ENCODE peak calls at places on chromosomes 5 and 9, in ten cellular contexts. N is AG10803, W is lung, C is NCI-H2029, P is left lung, L is T-helper 2 cell, K is amniotic stem cell, U is RPMI7951, E is iPS DF 19.7, D is left cardiac atrium. Z is an unnamed sample.

GRCh38 chr5:103037673-103038455 is 82.1 kb downstream of the GIN1 start:
- DNase-seq in E (no peak), W (no peak), P (no peak), D (no peak), N (no peak), C (no peak), L (no peak), U (peak), K (no peak), Z (no peak)

GRCh38 chr5:141758316-141758965 is 76.4 kb upstream of the ARAP3 start:
- DNase-seq in C (no peak), N (no peak), P (no peak), U (no peak), W (no peak), E (no peak), D (no peak), L (no peak), K (no peak), Z (no peak)

GRCh38 chr5:179530069-179530998 is 20.0 kb upstream of the RUFY1 start:
- DNase-seq in D (peak), N (peak), L (peak), K (no peak), E (no peak), C (no peak), W (peak), P (peak), U (peak), Z (peak)

GRCh38 chr9:87796232-87796631 is 70.3 kb downstream of the CTSL start:
- DNase-seq in D (no peak), U (no peak), W (no peak), N (no peak), L (no peak), C (no peak), P (no peak), K (no peak), E (no peak), Z (no peak)

GRCh38 chr5:68464424-68464823 is 248.9 kb downstream of the PIK3R1 start:
- DNase-seq in P (no peak), N (peak), K (no peak), W (no peak), D (no peak), E (no peak), C (no peak), L (no peak), U (peak), Z (no peak)

GRCh38 chr5:98773214-98773463 is 324 bp upstream of the RGMB start:
- DNase-seq in P (no peak), W (no peak), L (no peak), K (no peak), D (no peak), C (no peak), U (no peak), N (no peak), E (no peak), Z (no peak)

GRCh38 chr9:84851935-84852585 is 182.5 kb downstream of the NTRK2 start:
- DNase-seq in P (no peak), E (peak), C (no peak), U (peak), L (no peak), W (peak), D (peak), N (peak), K (no peak), Z (no peak)

GRCh38 chr5:140764177-140765020 is 21.5 kb upstream of the PCDHA1 start:
- DNase-seq in L (no peak), U (peak), K (no peak), D (no peak), P (no peak), C (no peak), E (no peak), W (no peak), N (no peak), Z (no peak)

GRCh38 chr9:4821133-4821532 is 28.4 kb downstream of the RCL1 start:
- DNase-seq in C (no peak), P (no peak), N (no peak), U (no peak), L (no peak), D (no peak), W (no peak), E (no peak), K (no peak), Z (no peak)

GRCh38 chr5:103860327-103860726 is 297.7 kb upstream of the NUDT12 start:
- DNase-seq in K (no peak), C (no peak), U (no peak), L (no peak), N (no peak), P (no peak), D (no peak), W (no peak), E (no peak), Z (no peak)

GRCh38 chr5:169029661-169030274 is 271.2 kb downstream of the SLIT3 start:
- DNase-seq in C (no peak), N (peak), E (no peak), L (no peak), P (no peak), K (no peak), U (no peak), D (no peak), W (no peak), Z (no peak)

GRCh38 chr5:5421149-5421960 is 1.1 kb upstream of the ICE1 start:
- DNase-seq in E (no peak), C (peak), D (no peak), N (peak), P (no peak), W (no peak), K (no peak), L (peak), U (no peak), Z (peak)

GRCh38 chr5:7795311-7795710 is 55.6 kb downstream of the CFAP90 start:
- DNase-seq in C (no peak), W (no peak), N (no peak), E (no peak), K (no peak), D (no peak), P (no peak), U (no peak), L (no peak), Z (no peak)

GRCh38 chr5:137822158-137822764 is 45.4 kb upstream of the MYOT start:
- DNase-seq in L (no peak), U (peak), C (no peak), W (no peak), E (peak), P (no peak), D (peak), N (peak), K (no peak), Z (peak)

GRCh38 chr5:158769702-158770101 is 330.0 kb downstream of the EBF1 start:
- DNase-seq in K (no peak), C (no peak), D (no peak), N (peak), W (no peak), P (no peak), E (no peak), L (no peak), U (no peak), Z (no peak)

GRCh38 chr9:121299467-121300282 is 31.7 kb downstream of the GSN start:
- DNase-seq in L (no peak), E (no peak), C (no peak), P (peak), K (no peak), D (peak), N (peak), W (peak), U (no peak), Z (peak)

GRCh38 chr9:77707696-77708095 is 59.6 kb upstream of the GNA14 start:
- DNase-seq in U (peak), W (peak), C (no peak), E (no peak), K (peak), D (peak), P (no peak), N (peak), L (no peak), Z (no peak)

GRCh38 chr9:130518943-130519772 is 60.2 kb upstream of the FUBP3 start:
- DNase-seq in W (no peak), D (peak), U (no peak), K (no peak), N (no peak), E (no peak), L (no peak), P (no peak), C (peak), Z (no peak)

GRCh38 chr5:178630475-178630930 is 3.7 kb upstream of the CLK4 start:
- DNase-seq in N (no peak), C (no peak), W (no peak), P (no peak), U (peak), K (no peak), D (no peak), E (no peak), L (no peak), Z (no peak)

GRCh38 chr5:63127054-63127453 is 548.4 kb downstream of the LRRC70 start:
- DNase-seq in C (no peak), K (no peak), U (peak), P (no peak), L (no peak), N (peak), W (no peak), D (no peak), E (no peak), Z (no peak)

GRCh38 chr5:163105456-163105855 is 331.9 kb upstream of the CCNG1 start:
- DNase-seq in D (no peak), P (no peak), E (no peak), K (no peak), U (no peak), N (no peak), L (no peak), C (no peak), W (no peak), Z (no peak)

GRCh38 chr5:32866138-32866537 is 155.0 kb downstream of the NPR3 start:
- DNase-seq in L (no peak), E (no peak), N (peak), C (no peak), W (no peak), K (no peak), U (no peak), D (no peak), P (no peak), Z (no peak)

GRCh38 chr9:68819065-68819464 is 114.0 kb downstream of the PIP5K1B start:
- DNase-seq in L (no peak), E (no peak), K (no peak), P (no peak), N (no peak), D (no peak), C (no peak), W (no peak), U (no peak), Z (no peak)

GRCh38 chr5:159403906-159404641 is 73.8 kb upstream of the IL12B start:
- DNase-seq in C (no peak), E (no peak), U (no peak), P (no peak), W (no peak), L (no peak), K (no peak), D (no peak), N (peak), Z (no peak)

GRCh38 chr5:137834498-137834897 is 33.2 kb upstream of the MYOT start:
- DNase-seq in W (no peak), D (no peak), P (no peak), L (no peak), E (no peak), K (no peak), U (peak), N (no peak), C (no peak), Z (no peak)

GRCh38 chr5:59256331-59256730 is 637.2 kb downstream of the PDE4D start:
- DNase-seq in N (no peak), W (no peak), C (no peak), L (no peak), D (no peak), P (no peak), K (no peak), U (no peak), E (no peak), Z (no peak)

GRCh38 chr9:100105861-100106260 is 6.8 kb downstream of the INVS start:
- DNase-seq in N (no peak), P (no peak), K (no peak), C (no peak), U (no peak), D (no peak), W (no peak), L (no peak), E (no peak), Z (no peak)

GRCh38 chr9:32455738-32456137 is 70.3 kb downstream of the RIGI start:
- DNase-seq in K (no peak), C (no peak), N (peak), U (no peak), D (no peak), E (no peak), P (no peak), W (no peak), L (no peak), Z (no peak)

GRCh38 chr5:100706796-100707195 is 171.6 kb downstream of the FAM174A start:
- DNase-seq in K (no peak), L (no peak), D (no peak), P (no peak), W (no peak), U (no peak), N (peak), C (no peak), E (no peak), Z (no peak)

Z was measured in germinal center.